ENCODE peak calls at places on chromosomes 7 and 10, in six cellular contexts. P is NAMALWA, Z is dorsolateral prefrontal cortex, Q is GM12865, K is fibroblast of the aortic adventitia, W is endodermal cell. V is an unnamed sample.

GRCh38 chr10:131288648-131289047 is 22.9 kb downstream of the TCERG1L start:
- DNase-seq in P (no peak), Z (no peak), Q (no peak), K (no peak), W (no peak), V (no peak)

GRCh38 chr10:114403545-114404161 is 649 bp downstream of the AFAP1L2 start:
- DNase-seq in P (no peak), Z (no peak), Q (peak), K (no peak), W (peak), V (no peak)

GRCh38 chr10:22010973-22011408 is 7.5 kb upstream of the DNAJC1 start:
- DNase-seq in P (peak), Z (no peak), Q (peak), K (peak), W (no peak), V (no peak)

GRCh38 chr10:54094321-54094720 is 706.7 kb downstream of the PCDH15 start:
- DNase-seq in P (no peak), Z (no peak), Q (no peak), K (no peak), W (no peak), V (no peak)

GRCh38 chr7:816751-817671 is 15.3 kb upstream of the SUN1 start:
- DNase-seq in P (peak), Z (no peak), Q (peak), K (no peak), W (peak), V (no peak)

GRCh38 chr7:129213828-129214227 is 11.0 kb upstream of the AHCYL2 start:
- DNase-seq in P (peak), Z (no peak), Q (peak), K (no peak), W (peak), V (no peak)

GRCh38 chr7:151657173-151657572 is 137.5 kb upstream of the RHEB start:
- DNase-seq in P (no peak), Z (no peak), Q (no peak), K (no peak), W (no peak), V (no peak)

GRCh38 chr10:55146032-55146431 is 345.0 kb upstream of the PCDH15 start:
- DNase-seq in P (no peak), Z (no peak), Q (no peak), K (no peak), W (no peak), V (no peak)

GRCh38 chr7:120997902-120998301 is 9.4 kb downstream of the CPED1 start:
- DNase-seq in P (no peak), Z (no peak), Q (no peak), K (no peak), W (no peak), V (no peak)

GRCh38 chr7:156207306-156207705 is 395.0 kb upstream of the SHH start:
- DNase-seq in P (no peak), Z (no peak), Q (no peak), K (no peak), W (peak), V (no peak)

GRCh38 chr10:124025638-124026336 is 67.6 kb downstream of the CHST15 start:
- DNase-seq in P (peak), Z (no peak), Q (peak), K (peak), W (peak), V (no peak)

GRCh38 chr7:150756858-150757257 is 19.6 kb downstream of the GIMAP5 start:
- DNase-seq in P (peak), Z (no peak), Q (peak), K (no peak), W (no peak), V (no peak)

GRCh38 chr10:48792687-48793096 is 108.0 kb downstream of the WDFY4 start:
- DNase-seq in P (no peak), Z (no peak), Q (no peak), K (peak), W (no peak), V (peak)

GRCh38 chr7:146388928-146389327 is 272.3 kb downstream of the CNTNAP2 start:
- DNase-seq in P (no peak), Z (no peak), Q (no peak), K (no peak), W (no peak), V (no peak)

GRCh38 chr7:6276911-6277408 is 4.5 kb upstream of the CYTH3 start:
- DNase-seq in P (no peak), Z (no peak), Q (no peak), K (no peak), W (peak), V (no peak)

GRCh38 chr7:19051767-19052375 is 65.6 kb downstream of the TWIST1 start:
- DNase-seq in P (peak), Z (no peak), Q (peak), K (peak), W (peak), V (no peak)

GRCh38 chr10:71081912-71082311 is 130.5 kb upstream of the UNC5B start:
- DNase-seq in P (no peak), Z (no peak), Q (no peak), K (no peak), W (peak), V (no peak)

GRCh38 chr7:13742126-13742525 is 247.3 kb downstream of the ETV1 start:
- DNase-seq in P (no peak), Z (no peak), Q (no peak), K (peak), W (no peak), V (peak)

GRCh38 chr10:71489077-71489476 is 92.4 kb downstream of the CDH23 start:
- DNase-seq in P (no peak), Z (no peak), Q (no peak), K (no peak), W (no peak), V (no peak)

GRCh38 chr7:151089893-151090730 is 3.8 kb downstream of the AGAP3 start:
- DNase-seq in P (no peak), Z (no peak), Q (no peak), K (no peak), W (no peak), V (no peak)

GRCh38 chr7:132488634-132489302 is 87.5 kb downstream of the PLXNA4 start:
- DNase-seq in P (no peak), Z (no peak), Q (no peak), K (peak), W (no peak), V (peak)

GRCh38 chr10:50593523-50593922 is 30.2 kb downstream of the SGMS1 start:
- DNase-seq in P (no peak), Z (no peak), Q (no peak), K (no peak), W (no peak), V (no peak)

GRCh38 chr7:45267262-45267661 is 109.7 kb downstream of the RAMP3 start:
- DNase-seq in P (no peak), Z (no peak), Q (no peak), K (no peak), W (peak), V (no peak)

GRCh38 chr10:64430690-64431323 is 909.6 kb downstream of the REEP3 start:
- DNase-seq in P (peak), Z (peak), Q (peak), K (no peak), W (peak), V (peak)

GRCh38 chr7:103009466-103010219 is 65.0 kb downstream of the FBXL13 start:
- DNase-seq in P (peak), Z (no peak), Q (peak), K (no peak), W (no peak), V (no peak)

GRCh38 chr7:82859106-82859850 is 303.4 kb downstream of the PCLO start:
- DNase-seq in P (no peak), Z (no peak), Q (no peak), K (peak), W (no peak), V (no peak)

GRCh38 chr7:42143605-42144252 is 93.3 kb downstream of the GLI3 start:
- DNase-seq in P (no peak), Z (no peak), Q (no peak), K (peak), W (no peak), V (peak)

GRCh38 chr7:81415181-81415580 is 354.7 kb downstream of the HGF start:
- DNase-seq in P (no peak), Z (no peak), Q (no peak), K (peak), W (no peak), V (no peak)

GRCh38 chr10:79585870-79586527 is 24.7 kb upstream of the SFTPA1 start:
- DNase-seq in P (no peak), Z (no peak), Q (no peak), K (no peak), W (no peak), V (no peak)

GRCh38 chr7:29641651-29642050 is 78.0 kb downstream of the PRR15 start:
- DNase-seq in P (no peak), Z (no peak), Q (no peak), K (no peak), W (no peak), V (no peak)

GRCh38 chr7:50068850-50069551 is 24.0 kb downstream of the ZPBP start:
- DNase-seq in P (peak), Z (no peak), Q (peak), K (peak), W (peak), V (no peak)

GRCh38 chr7:18343047-18343446 is 152.5 kb upstream of the HDAC9 start:
- DNase-seq in P (no peak), Z (no peak), Q (no peak), K (no peak), W (no peak), V (no peak)

GRCh38 chr10:91090761-91091529 is 129.5 kb upstream of the PCGF5 start:
- DNase-seq in P (peak), Z (no peak), Q (peak), K (peak), W (no peak), V (no peak)

GRCh38 chr7:98282727-98283126 is 1.2 kb downstream of the BRI3 start:
- DNase-seq in P (no peak), Z (no peak), Q (no peak), K (peak), W (no peak), V (no peak)